ENCODE peak calls at places on chromosomes 13 and 19, in four cellular contexts. Z is naive thymus-derived CD4-positive, alpha-beta T cell; R is IMR-90; P is tibial artery. G is an unnamed sample. For H3K9me3, the result is how much of the 10 kb centered on the place peaks cover.

GRCh38 chr19:44776402-44777096 is 1.1 kb upstream of the CBLC start:
- DNase-seq in Z (no peak), R (no peak), P (no peak), G (no peak)

GRCh38 chr13:95784161-95784880 is 107.4 kb downstream of the DNAJC3 start:
- DNase-seq in Z (no peak), R (peak), P (no peak), G (no peak)

GRCh38 chr13:106619688-106620555 is 52.0 kb upstream of the ARGLU1 start:
- DNase-seq in Z (no peak), R (peak), P (peak), G (peak)

GRCh38 chr13:99959538-99960230 is 11.9 kb downstream of the ZIC5 start:
- DNase-seq in Z (no peak), R (no peak), P (no peak), G (no peak)

GRCh38 chr13:40777166-40777956 is 6.4 kb upstream of the MRPS31 start:
- DNase-seq in Z (peak), R (peak), P (no peak), G (peak)

GRCh38 chr13:74077847-74078246 is 56.4 kb downstream of the KLF12 start:
- DNase-seq in Z (no peak), R (no peak), P (no peak), G (no peak)

GRCh38 chr19:14337510-14337909 is 43.7 kb upstream of the ADGRE5 start:
- DNase-seq in Z (no peak), R (no peak), P (no peak), G (peak)

GRCh38 chr13:66036024-66036614 is 1194.0 kb downstream of the PCDH9 start:
- DNase-seq in Z (no peak), R (peak), P (no peak), G (no peak)

GRCh38 chr13:111212517-111212873 is 97.4 kb downstream of the ARHGEF7 start:
- DNase-seq in Z (no peak), R (no peak), P (no peak), G (no peak)

GRCh38 chr13:107043016-107043957 is 475.4 kb upstream of the ARGLU1 start:
- DNase-seq in Z (no peak), R (peak), P (peak), G (no peak)

GRCh38 chr19:30448386-30449130 is 76.4 kb downstream of the ZNF536 start:
- DNase-seq in Z (no peak), R (no peak), P (no peak), G (no peak)

GRCh38 chr13:50635504-50635903 is 208.0 kb downstream of the DLEU7 start:
- DNase-seq in Z (no peak), R (no peak), P (peak), G (no peak)

GRCh38 chr13:50612717-50613116 is 230.8 kb downstream of the DLEU7 start:
- DNase-seq in Z (no peak), R (no peak), P (no peak), G (no peak)

GRCh38 chr13:42396501-42396900 is 124.5 kb downstream of the AKAP11 start:
- DNase-seq in Z (no peak), R (no peak), P (no peak), G (peak)

GRCh38 chr13:87169337-87169736 is 501.8 kb upstream of the SLITRK5 start:
- DNase-seq in Z (no peak), R (no peak), P (no peak), G (no peak)

GRCh38 chr13:53522034-53522433 is 493.4 kb downstream of the OLFM4 start:
- DNase-seq in Z (no peak), R (no peak), P (no peak), G (no peak)

GRCh38 chr13:47017476-47017875 is 120.6 kb upstream of the HTR2A start:
- DNase-seq in Z (no peak), R (peak), P (no peak), G (no peak)

GRCh38 chr19:2381151-2381822 is 21.2 kb downstream of the TMPRSS9 start:
- DNase-seq in Z (no peak), R (peak), P (no peak), G (no peak)

GRCh38 chr19:55678121-55678671 is 3.2 kb downstream of the EPN1 start:
- DNase-seq in Z (no peak), R (no peak), P (peak), G (no peak)

GRCh38 chr13:19863323-19864017 is at the start of gene ZMYM5:
- DNase-seq in Z (peak), R (peak), P (peak), G (peak)

GRCh38 chr13:78764665-78765064 is 105.7 kb upstream of the OBI1 start:
- DNase-seq in Z (no peak), R (no peak), P (no peak), G (no peak)

GRCh38 chr13:42348576-42348975 is 76.6 kb downstream of the AKAP11 start:
- DNase-seq in Z (no peak), R (no peak), P (no peak), G (no peak)

GRCh38 chr19:1577090-1577928 is 9.2 kb upstream of the MEX3D start:
- DNase-seq in Z (no peak), R (no peak), P (no peak), G (no peak)

GRCh38 chr19:32397736-32398135 is 7.8 kb upstream of the DPY19L3 start:
- DNase-seq in Z (no peak), R (peak), P (no peak), G (no peak)

GRCh38 chr19:46710687-46711086 is 6.2 kb downstream of the PRKD2 start:
- DNase-seq in Z (no peak), R (no peak), P (no peak), G (no peak)

GRCh38 chr19:45608948-45609347 is 6.9 kb upstream of the GPR4 start:
- DNase-seq in Z (no peak), R (no peak), P (no peak), G (no peak)

DNA sequence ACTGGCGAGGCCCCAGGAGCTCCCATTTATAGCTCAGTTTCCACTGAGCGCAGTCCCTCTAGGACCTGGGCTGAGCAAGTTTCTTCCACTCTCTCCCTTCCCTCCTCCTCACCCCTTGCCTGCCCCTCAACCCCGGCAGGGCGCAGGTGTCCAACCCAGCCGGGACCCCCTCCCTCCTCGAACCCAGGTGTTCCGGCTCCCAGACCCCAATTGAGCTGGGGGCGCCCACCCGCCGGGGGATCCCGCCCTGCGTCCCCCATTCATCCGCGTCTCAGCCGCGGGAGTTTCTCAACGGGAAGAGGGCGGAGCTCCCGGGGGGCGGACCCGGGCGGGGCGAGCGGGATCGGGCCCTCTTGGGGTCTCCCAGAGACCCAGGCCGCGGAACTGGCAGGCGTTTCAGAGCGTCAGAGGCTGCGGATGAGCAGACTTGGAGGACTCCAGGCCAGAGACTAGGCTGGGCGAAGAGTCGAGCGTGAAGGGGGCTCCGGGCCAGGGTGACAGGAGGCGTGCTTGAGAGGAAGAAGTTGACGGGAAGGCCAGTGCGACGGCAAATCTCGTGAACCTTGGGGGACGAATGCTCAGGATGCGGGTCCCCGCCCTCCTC is at the start of gene KIRREL2:
- DNase-seq in Z (no peak), R (no peak), P (no peak), G (no peak)
- H3K4me3 ChIP-seq in Z (peak), R (peak), P (peak), G (peak)

GRCh38 chr13:92991687-92992086 is 234.9 kb upstream of the GPC6 start:
- DNase-seq in Z (no peak), R (peak), P (no peak), G (no peak)
- H3K9me3 ChIP-seq in Z (under half), R (under half), P (under half), G (under half)

DNA sequence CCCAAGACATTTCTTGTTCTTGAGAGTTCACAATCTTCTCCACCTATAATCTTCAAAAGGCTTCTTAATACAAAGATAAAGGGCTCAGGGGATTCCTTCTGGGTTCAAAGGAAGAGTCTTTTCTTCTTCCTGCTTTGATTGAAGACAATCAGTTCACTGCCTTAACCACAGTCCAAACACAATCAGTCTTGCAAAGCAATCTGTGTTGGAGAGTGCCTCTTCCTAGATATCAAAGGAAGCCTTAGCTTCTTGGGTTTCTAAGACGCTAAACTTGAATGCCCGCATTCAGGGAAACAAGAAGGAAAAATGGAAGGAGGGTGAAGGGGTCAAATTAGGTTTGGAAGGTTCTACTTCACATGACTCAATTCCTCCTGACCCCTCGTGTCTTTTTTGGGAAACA is 27.2 kb downstream of the RANBP3 start:
- DNase-seq in Z (no peak), R (no peak), P (no peak), G (no peak)
- H3K27ac ChIP-seq in Z (peak), R (no peak), P (no peak), G (peak)

GRCh38 chr19:18657590-18658365 is 20.9 kb downstream of the KLHL26 start:
- DNase-seq in Z (no peak), R (peak), P (peak), G (no peak)

GRCh38 chr19:18655173-18655844 is 18.5 kb downstream of the KLHL26 start:
- DNase-seq in Z (no peak), R (no peak), P (no peak), G (no peak)

GRCh38 chr19:18658366-18658855 is 21.6 kb downstream of the KLHL26 start:
- DNase-seq in Z (no peak), R (no peak), P (no peak), G (no peak)

GRCh38 chr19:18654469-18654868 is 17.6 kb downstream of the KLHL26 start:
- DNase-seq in Z (no peak), R (no peak), P (no peak), G (no peak)

DNA sequence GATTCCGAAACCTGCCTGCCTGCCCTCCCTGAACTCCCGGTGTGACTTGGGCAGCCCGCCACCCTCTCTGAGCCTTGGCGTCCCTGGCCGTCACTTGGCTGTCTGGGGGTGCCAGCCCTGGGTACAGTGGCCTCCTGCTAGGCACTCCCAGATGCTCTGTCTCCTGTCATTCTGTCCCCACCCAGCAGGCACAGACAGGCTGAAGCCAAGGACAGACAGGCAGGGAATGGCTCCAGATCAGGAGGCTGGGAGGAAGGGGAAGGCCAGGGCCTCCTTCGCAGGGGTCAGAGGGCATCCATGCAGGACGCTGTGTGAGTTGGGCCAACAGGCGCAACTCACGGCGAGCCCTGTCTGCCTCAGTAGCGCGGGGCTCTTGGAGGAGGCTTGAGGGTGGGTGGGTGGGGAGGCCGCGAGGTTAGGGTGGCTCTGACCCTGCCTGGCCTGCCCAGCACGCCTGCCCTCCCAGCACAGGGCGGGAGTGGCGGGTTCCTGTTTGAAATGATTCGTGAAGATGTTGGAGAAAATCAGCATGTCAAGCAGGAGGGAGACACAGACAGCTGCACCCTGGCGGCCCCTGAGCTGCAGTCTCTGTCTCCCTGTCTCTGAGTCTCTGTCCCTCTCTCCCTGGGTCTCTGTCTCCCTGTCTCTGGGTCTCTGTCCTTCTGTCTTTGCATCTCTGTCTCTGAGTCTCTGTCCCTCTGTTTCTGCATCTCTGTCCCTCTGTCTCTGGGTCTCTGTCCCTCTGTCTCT is 19.7 kb downstream of the KLHL26 start:
- DNase-seq in Z (no peak), R (no peak), P (no peak), G (no peak)
- H3K4me3 ChIP-seq in Z (no peak), R (no peak), P (no peak), G (no peak)

DNA sequence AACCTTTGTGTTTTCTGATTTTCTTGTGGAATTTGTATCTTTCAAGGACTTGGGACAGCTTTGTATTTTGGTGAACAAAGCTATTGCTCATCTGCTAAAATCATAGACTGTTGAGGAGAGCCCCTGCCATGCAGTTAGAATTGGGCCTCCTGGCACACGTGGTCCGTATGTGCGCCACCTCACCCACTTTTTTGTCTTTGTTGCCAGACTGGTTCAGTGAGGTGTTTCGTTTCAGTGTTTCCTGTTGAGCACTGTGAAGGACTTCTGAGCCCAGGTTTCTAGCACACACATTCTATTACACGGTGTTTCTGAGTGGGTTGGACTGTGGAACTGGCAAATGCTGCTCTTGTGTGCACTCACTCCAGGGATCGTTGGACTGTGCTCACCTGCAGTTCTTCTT is 37.6 kb upstream of the RNF113B start:
- DNase-seq in Z (no peak), R (no peak), P (no peak), G (no peak)
- H3K9me3 ChIP-seq in Z (under half), R (under half), P (under half), G (under half)

GRCh38 chr19:16904599-16904998 is 15.8 kb downstream of the F2RL3 start:
- DNase-seq in Z (no peak), R (no peak), P (no peak), G (no peak)
- H3K27ac ChIP-seq in Z (no peak), R (no peak), P (no peak), G (no peak)

GRCh38 chr13:75195479-75196111 is 286.4 kb downstream of the TBC1D4 start:
- DNase-seq in Z (no peak), R (no peak), P (no peak), G (no peak)
- H3K4me3 ChIP-seq in Z (no peak), R (no peak), P (no peak), G (no peak)

GRCh38 chr13:37534181-37534580 is 64.4 kb downstream of the POSTN start:
- DNase-seq in Z (no peak), R (peak), P (no peak), G (no peak)

GRCh38 chr13:37526710-37527446 is 71.7 kb downstream of the POSTN start:
- DNase-seq in Z (no peak), R (no peak), P (no peak), G (no peak)

GRCh38 chr13:37531054-37531453 is 67.5 kb downstream of the POSTN start:
- DNase-seq in Z (no peak), R (peak), P (no peak), G (no peak)
- H3K9me3 ChIP-seq in Z (under half), R (under half), P (under half), G (under half)